ENCODE peak calls at places on chromosome 1, in seven cellular contexts. C is choroid plexus epithelial cell, K is aorta, U is tibial artery, P is SJSA1, X is heart left ventricle, F is fibroblast of lung. R is an unnamed sample.

GRCh38 chr1:224456637-224456953 is 22.0 kb upstream of the WDR26 start:
- DNase-seq in C (no peak), K (no peak), U (no peak), P (no peak), X (no peak), F (no peak), R (no peak)

GRCh38 chr1:109904105-109904817 is 6.4 kb upstream of the CSF1 start:
- DNase-seq in C (no peak), K (no peak), U (no peak), P (peak), X (no peak), F (no peak), R (no peak)

GRCh38 chr1:246815693-246816270 is 91.6 kb downstream of the SCCPDH start:
- DNase-seq in C (no peak), K (no peak), U (no peak), P (no peak), X (no peak), F (no peak), R (no peak)

GRCh38 chr1:204130989-204131892 is 20.6 kb downstream of the ETNK2 start:
- DNase-seq in C (peak), K (no peak), U (peak), P (peak), X (no peak), F (peak), R (peak)

GRCh38 chr1:225996946-225997545 is 2.1 kb downstream of the SDE2 start:
- DNase-seq in C (peak), K (no peak), U (no peak), P (peak), X (no peak), F (no peak), R (no peak)

GRCh38 chr1:203038891-203039608 is 12.8 kb downstream of the PPFIA4 start:
- DNase-seq in C (peak), K (peak), U (peak), P (peak), X (peak), F (peak), R (no peak)

GRCh38 chr1:245441699-245442098 is 286.9 kb downstream of the KIF26B start:
- DNase-seq in C (peak), K (no peak), U (no peak), P (no peak), X (no peak), F (peak), R (no peak)

GRCh38 chr1:170296642-170297041 is 150.9 kb downstream of the NTMT2 start:
- DNase-seq in C (peak), K (no peak), U (no peak), P (no peak), X (no peak), F (no peak), R (no peak)

GRCh38 chr1:51215169-51215568 is 20.9 kb upstream of the RNF11 start:
- DNase-seq in C (no peak), K (no peak), U (no peak), P (no peak), X (no peak), F (no peak), R (no peak)

GRCh38 chr1:91883470-91883869 is 2.5 kb downstream of the TGFBR3 start:
- DNase-seq in C (peak), K (no peak), U (no peak), P (no peak), X (no peak), F (peak), R (no peak)
- H3K4me3 ChIP-seq in C (no peak), K (no peak), U (peak), P (no peak), X (peak), F (peak), R (no peak)

DNA sequence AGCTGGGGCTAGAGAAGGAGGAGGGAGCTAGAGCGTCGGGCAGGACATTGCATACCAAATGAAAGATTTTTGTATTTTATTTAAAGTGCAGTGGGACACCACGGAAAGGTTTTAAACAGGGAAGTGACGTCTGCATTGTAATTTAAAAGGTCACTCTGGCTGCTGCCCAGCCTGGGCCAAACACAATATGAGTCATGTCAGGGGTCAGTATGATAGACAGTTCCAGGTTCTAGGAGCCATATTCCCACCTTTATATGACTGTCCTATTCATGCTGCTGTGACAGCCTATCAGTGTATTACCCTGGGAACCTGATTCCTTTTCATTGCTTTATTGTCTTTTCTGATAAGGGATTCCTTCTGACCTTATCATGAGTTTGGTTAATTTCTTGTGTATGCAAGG is 5.2 kb downstream of the VANGL1 start:
- DNase-seq in C (no peak), K (no peak), U (no peak), P (no peak), X (no peak), F (no peak), R (no peak)
- H3K4me3 ChIP-seq in C (no peak), K (no peak), U (no peak), P (no peak), X (no peak), F (no peak), R (no peak)

DNA sequence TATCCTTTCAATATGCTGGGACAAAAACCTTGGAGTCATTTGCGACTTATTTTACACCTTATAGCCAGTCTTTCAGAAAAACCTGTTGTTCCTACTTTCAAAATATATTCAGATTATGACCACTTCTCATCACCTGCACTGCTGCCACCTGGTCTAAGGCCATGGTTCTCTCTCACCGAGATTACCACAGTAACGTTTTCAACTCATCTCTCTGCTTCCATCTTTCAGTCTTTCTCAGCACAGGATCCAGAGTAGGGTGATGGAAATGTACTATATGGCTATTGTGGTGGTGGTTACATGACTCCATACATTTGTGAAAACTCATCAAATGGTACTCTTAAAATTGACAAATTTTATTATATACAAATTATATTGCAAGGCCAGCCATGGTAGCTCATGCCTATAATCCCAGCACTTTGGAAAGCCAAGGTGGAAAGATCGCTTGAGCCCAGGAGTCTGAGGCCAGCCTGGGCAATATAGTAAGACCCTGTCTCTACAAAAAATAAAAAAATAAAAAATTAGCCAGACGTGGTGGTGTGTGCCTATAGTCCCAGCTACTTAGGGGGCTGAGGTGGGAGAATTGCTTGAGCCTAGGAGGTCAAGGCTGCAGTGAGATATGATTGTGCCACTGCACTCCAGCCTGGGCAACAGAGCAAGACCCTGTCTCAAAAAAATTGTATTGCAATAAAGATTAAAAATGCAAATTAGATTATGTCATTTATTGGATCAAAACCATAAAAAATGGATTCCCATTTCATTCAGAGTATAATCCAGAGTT is 120.9 kb upstream of the PPP2R5A start:
- DNase-seq in C (no peak), K (no peak), U (no peak), P (no peak), X (no peak), F (no peak), R (no peak)
- H3K4me3 ChIP-seq in C (no peak), K (no peak), U (no peak), P (no peak), X (no peak), F (no peak), R (no peak)

GRCh38 chr1:205677152-205677551 is 3.2 kb downstream of the SLC45A3 start:
- DNase-seq in C (no peak), K (no peak), U (no peak), P (no peak), X (no peak), F (no peak), R (no peak)
- H3K4me3 ChIP-seq in C (no peak), K (no peak), U (no peak), P (no peak), X (no peak), F (no peak), R (no peak)

GRCh38 chr1:230753586-230754251 is 6.5 kb downstream of the CAPN9 start:
- DNase-seq in C (peak), K (no peak), U (no peak), P (no peak), X (peak), F (peak), R (no peak)

GRCh38 chr1:230750576-230750975 is 3.4 kb downstream of the CAPN9 start:
- DNase-seq in C (no peak), K (no peak), U (no peak), P (no peak), X (no peak), F (no peak), R (no peak)

GRCh38 chr1:230750986-230751625 is 3.9 kb downstream of the CAPN9 start:
- DNase-seq in C (no peak), K (no peak), U (no peak), P (no peak), X (no peak), F (no peak), R (no peak)

GRCh38 chr1:230753191-230753585 is 6.0 kb downstream of the CAPN9 start:
- DNase-seq in C (no peak), K (no peak), U (no peak), P (no peak), X (no peak), F (no peak), R (no peak)

DNA sequence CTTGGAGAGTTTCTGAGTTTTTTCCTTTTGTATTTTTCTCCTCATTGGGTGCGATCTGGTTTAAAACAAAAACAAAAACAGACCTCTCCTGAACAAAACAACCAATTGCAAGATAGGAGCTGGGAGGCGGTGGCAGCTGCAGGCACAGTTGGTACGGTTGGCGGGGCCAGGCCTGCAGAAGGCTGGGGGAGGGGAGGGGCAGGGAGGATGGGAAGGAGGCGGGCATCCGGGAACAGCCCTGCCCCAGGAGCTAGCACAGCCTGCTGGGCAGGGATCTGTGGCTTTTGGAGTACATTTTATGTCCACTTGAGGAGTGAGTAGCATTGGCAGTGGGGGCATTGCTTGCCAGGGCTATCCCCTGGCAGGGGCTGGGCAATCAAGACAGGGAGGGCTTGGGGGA is 5.2 kb downstream of the CAPN9 start:
- DNase-seq in C (no peak), K (no peak), U (no peak), P (no peak), X (peak), F (no peak), R (no peak)
- H3K4me3 ChIP-seq in C (no peak), K (no peak), U (no peak), P (no peak), X (no peak), F (no peak), R (no peak)

GRCh38 chr1:241695454-241696171 is 43.5 kb downstream of the WDR64 start:
- DNase-seq in C (peak), K (no peak), U (no peak), P (peak), X (no peak), F (peak), R (no peak)
- H3K4me3 ChIP-seq in C (no peak), K (no peak), U (no peak), P (no peak), X (no peak), F (no peak), R (no peak)

GRCh38 chr1:67766117-67766978 is 66.9 kb downstream of the GNG12 start:
- DNase-seq in C (peak), K (peak), U (peak), P (peak), X (peak), F (peak), R (peak)
- H3K4me3 ChIP-seq in C (peak), K (no peak), U (peak), P (peak), X (peak), F (no peak), R (peak)

DNA sequence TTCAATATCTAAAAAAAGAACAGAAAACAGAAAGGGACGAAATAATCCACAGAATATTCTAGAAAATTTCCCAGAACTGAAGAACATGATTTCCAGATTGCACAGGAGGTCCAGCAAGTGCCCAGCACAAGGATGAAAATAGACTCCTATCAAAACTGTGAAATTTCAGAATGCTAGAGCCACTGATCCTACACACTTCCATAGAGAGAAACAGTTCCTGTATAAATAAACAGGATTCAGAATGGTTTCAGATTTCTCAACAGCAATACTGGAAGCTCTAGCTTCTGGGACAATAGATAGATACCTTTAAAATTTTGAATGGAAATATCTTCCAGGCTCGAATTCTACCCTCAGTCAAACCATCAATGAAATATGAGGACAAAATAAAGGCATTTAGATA is 4.6 kb downstream of the TARBP1 start:
- DNase-seq in C (peak), K (no peak), U (no peak), P (no peak), X (no peak), F (peak), R (no peak)
- H3K4me3 ChIP-seq in C (no peak), K (no peak), U (no peak), P (no peak), X (no peak), F (no peak), R (no peak)